ENCODE peak calls at places on chromosomes 16 and 17, in eight cellular contexts. S is activated CD4-positive, CD25-positive, alpha-beta regulatory T cell treated with anti-CD3 and anti-CD28 coated beads, Interleukin-2, amount 50 U/mL, for 16 hours; I is right cardiac atrium; M is NCI-H524 treated with DMSO at 0.1 percent for 48 hours; O is esophagus squamous epithelium; W is dorsolateral prefrontal cortex; E is cardiac septum; R is HFFc6. D is an unnamed sample.

GRCh38 chr17:49365667-49366066 is 3.6 kb upstream of the ZNF652 start:
- DNase-seq in S (no peak), I (no peak), M (no peak), O (no peak), W (peak; percentile 77), E (no peak), R (peak; percentile 30), D (no peak)

GRCh38 chr16:87331241-87331801 is 14.1 kb upstream of the C16orf95 start:
- DNase-seq in S (no peak), I (no peak), M (no peak), O (no peak), W (no peak), E (no peak), R (no peak), D (no peak)

GRCh38 chr17:67779098-67779672 is 46.1 kb upstream of the BPTF start:
- DNase-seq in S (no peak), I (peak; percentile 79), M (no peak), O (no peak), W (no peak), E (no peak), R (no peak), D (no peak)

GRCh38 chr17:57783338-57783742 is 38.2 kb upstream of the CCDC182 start:
- DNase-seq in S (peak; percentile 50), I (peak; percentile 91), M (peak; percentile 54), O (no peak), W (peak; percentile 56), E (peak; percentile 84), R (peak; percentile 12), D (peak; percentile 60)

GRCh38 chr17:58332720-58333395 is 4.3 kb upstream of the TSPOAP1 start:
- DNase-seq in S (no peak), I (no peak), M (no peak), O (no peak), W (no peak), E (peak; percentile 74), R (no peak), D (no peak)

GRCh38 chr16:11796227-11797165 is 562 bp downstream of the ZC3H7A start:
- DNase-seq in S (no peak), I (peak; percentile 89), M (no peak), O (no peak), W (peak; percentile 32), E (peak; percentile 92), R (peak; percentile 24), D (no peak)

GRCh38 chr16:66604376-66605176 is at the start of gene CMTM3:
- DNase-seq in S (peak; percentile 44), I (peak; percentile 91), M (no peak), O (no peak), W (no peak), E (peak; percentile 86), R (peak; percentile 15), D (peak; percentile 57)

GRCh38 chr17:36641877-36642845 is 40.8 kb downstream of the MRM1 start:
- DNase-seq in S (no peak), I (no peak), M (no peak), O (no peak), W (no peak), E (no peak), R (no peak), D (no peak)

GRCh38 chr17:83012873-83013778 is 66.3 kb upstream of the METRNL start:
- DNase-seq in S (no peak), I (peak; percentile 37), M (no peak), O (no peak), W (no peak), E (no peak), R (peak; percentile 92), D (no peak)

GRCh38 chr16:7013990-7014389 is 318.7 kb upstream of the RBFOX1 start:
- DNase-seq in S (no peak), I (no peak), M (no peak), O (no peak), W (no peak), E (no peak), R (no peak), D (no peak)

GRCh38 chr17:75719732-75720131 is 1.5 kb upstream of the ITGB4 start:
- DNase-seq in S (no peak), I (no peak), M (no peak), O (no peak), W (no peak), E (no peak), R (no peak), D (no peak)

GRCh38 chr17:51873302-51873701 is 285.2 kb downstream of the CA10 start:
- DNase-seq in S (no peak), I (no peak), M (no peak), O (no peak), W (no peak), E (no peak), R (no peak), D (no peak)

GRCh38 chr16:15777533-15778203 is 79.2 kb downstream of the MYH11 start:
- DNase-seq in S (no peak), I (no peak), M (peak; percentile 56), O (no peak), W (no peak), E (no peak), R (peak; percentile 27), D (no peak)

GRCh38 chr16:69565611-69566436 is at the start of gene NFAT5:
- DNase-seq in S (peak; percentile 78), I (peak; percentile 95), M (peak; percentile 57), O (peak; percentile 48), W (peak; percentile 76), E (peak; percentile 95), R (peak; percentile 57), D (peak; percentile 96)

GRCh38 chr16:67025151-67025550 is 3.8 kb upstream of the CBFB start:
- DNase-seq in S (no peak), I (no peak), M (no peak), O (no peak), W (no peak), E (no peak), R (no peak), D (no peak)

GRCh38 chr16:31079342-31079944 is 5.2 kb downstream of the ZNF646 start:
- DNase-seq in S (no peak), I (peak; percentile 58), M (no peak), O (no peak), W (no peak), E (no peak), R (no peak), D (no peak)